ENCODE peak calls at places on chromosomes 7 and 10, in nine cellular contexts. V is body of pancreas, A is stomach, C is thyroid gland, P is heart left ventricle, Z is tibial nerve, I is upper lobe of left lung, H is endothelial cell of umbilical vein, G is Peyer's patch. J is an unnamed sample.
A peak's percentile ranks its signal among the peaks of the same experiment; 100 is the strongest.

GRCh38 chr7:6496842-6497636 is 49.3 kb upstream of the DAGLB start:
- DNase-seq in V (no peak), A (no peak), C (no peak), P (no peak), Z (no peak), I (no peak), H (no peak), G (no peak), J (no peak)

GRCh38 chr7:7971308-7972040 is 2.9 kb downstream of the GLCCI1 start:
- DNase-seq in V (no peak), A (no peak), C (no peak), P (no peak), Z (no peak), I (no peak), H (no peak), G (no peak), J (no peak)

GRCh38 chr7:46360811-46361210 is 439.7 kb upstream of the IGFBP3 start:
- DNase-seq in V (no peak), A (no peak), C (no peak), P (peak; percentile 24), Z (no peak), I (no peak), H (no peak), G (no peak), J (no peak)

GRCh38 chr7:42907316-42907715 is 4.6 kb downstream of the C7orf25 start:
- DNase-seq in V (no peak), A (no peak), C (no peak), P (no peak), Z (no peak), I (no peak), H (no peak), G (no peak), J (no peak)

GRCh38 chr10:100917071-100917470 is 4.3 kb downstream of the SLF2 start:
- DNase-seq in V (no peak), A (no peak), C (no peak), P (no peak), Z (no peak), I (no peak), H (no peak), G (no peak), J (no peak)

GRCh38 chr7:34083440-34083839 is 178.1 kb downstream of the BMPER start:
- DNase-seq in V (no peak), A (no peak), C (no peak), P (no peak), Z (no peak), I (no peak), H (no peak), G (no peak), J (no peak)

GRCh38 chr7:159105845-159106614 is 38.6 kb downstream of the VIPR2 start:
- DNase-seq in V (no peak), A (no peak), C (no peak), P (peak; percentile 22), Z (no peak), I (peak; percentile 43), H (no peak), G (no peak), J (no peak)

GRCh38 chr7:40811666-40812065 is 676.9 kb downstream of the SUGCT start:
- DNase-seq in V (no peak), A (no peak), C (no peak), P (no peak), Z (no peak), I (no peak), H (no peak), G (no peak), J (no peak)

GRCh38 chr10:93435621-93436385 is 46.3 kb downstream of the MYOF start:
- DNase-seq in V (no peak), A (no peak), C (peak; percentile 30), P (no peak), Z (no peak), I (no peak), H (peak; percentile 66), G (no peak), J (no peak)

GRCh38 chr10:75404335-75405200 is 3.0 kb upstream of the ZNF503 start:
- DNase-seq in V (peak; percentile 57), A (peak; percentile 56), C (peak; percentile 90), P (peak; percentile 52), Z (no peak), I (peak; percentile 88), H (no peak), G (no peak), J (no peak)

GRCh38 chr7:20785211-20786048 is 1.3 kb downstream of the SP8 start:
- DNase-seq in V (peak; percentile 20), A (peak; percentile 36), C (peak; percentile 25), P (no peak), Z (no peak), I (peak; percentile 85), H (no peak), G (no peak), J (no peak)

GRCh38 chr10:114767589-114768393 is 53.8 kb upstream of the FHIP2A start:
- DNase-seq in V (peak; percentile 67), A (peak; percentile 65), C (peak; percentile 75), P (peak; percentile 47), Z (no peak), I (peak; percentile 90), H (no peak), G (no peak), J (no peak)

GRCh38 chr7:1692500-1693418 is 22.7 kb downstream of the ELFN1 start:
- DNase-seq in V (peak; percentile 5), A (peak; percentile 3), C (no peak), P (no peak), Z (no peak), I (peak; percentile 44), H (no peak), G (no peak), J (no peak)

GRCh38 chr7:151844080-151844827 is 32.7 kb downstream of the PRKAG2 start:
- DNase-seq in V (no peak), A (no peak), C (no peak), P (no peak), Z (no peak), I (no peak), H (no peak), G (no peak), J (no peak)

GRCh38 chr10:123906884-123907652 is 15.5 kb upstream of the CPXM2 start:
- DNase-seq in V (no peak), A (no peak), C (no peak), P (no peak), Z (no peak), I (peak; percentile 52), H (no peak), G (no peak), J (no peak)

GRCh38 chr10:34713875-34714274 is 101.2 kb downstream of the PARD3 start:
- DNase-seq in V (no peak), A (no peak), C (no peak), P (no peak), Z (no peak), I (no peak), H (no peak), G (no peak), J (no peak)

GRCh38 chr7:79227035-79227434 is 226.4 kb downstream of the MAGI2 start:
- DNase-seq in V (no peak), A (no peak), C (no peak), P (no peak), Z (no peak), I (no peak), H (no peak), G (no peak), J (no peak)

GRCh38 chr7:151851782-151852181 is 25.1 kb downstream of the PRKAG2 start:
- DNase-seq in V (peak; percentile 37), A (peak; percentile 77), C (peak; percentile 73), P (peak; percentile 54), Z (peak; percentile 47), I (no peak), H (no peak), G (no peak), J (no peak)

GRCh38 chr10:110843796-110844616 is 27.7 kb upstream of the PDCD4 start:
- DNase-seq in V (peak; percentile 64), A (no peak), C (no peak), P (no peak), Z (no peak), I (no peak), H (no peak), G (no peak), J (no peak)
- H3K4me1 ChIP-seq in V (peaks cover 98% of the 10 kb centered on the region), A (peaks cover 60% of the 10 kb centered on the region), C (peaks cover 59% of the 10 kb centered on the region), P (peaks cover 15% of the 10 kb centered on the region), Z (peaks cover 37% of the 10 kb centered on the region), I (peaks cover 9% of the 10 kb centered on the region), H (no peaks in the 10 kb centered on the region), G (peaks cover 17% of the 10 kb centered on the region), J (peaks cover 46% of the 10 kb centered on the region)

DNA sequence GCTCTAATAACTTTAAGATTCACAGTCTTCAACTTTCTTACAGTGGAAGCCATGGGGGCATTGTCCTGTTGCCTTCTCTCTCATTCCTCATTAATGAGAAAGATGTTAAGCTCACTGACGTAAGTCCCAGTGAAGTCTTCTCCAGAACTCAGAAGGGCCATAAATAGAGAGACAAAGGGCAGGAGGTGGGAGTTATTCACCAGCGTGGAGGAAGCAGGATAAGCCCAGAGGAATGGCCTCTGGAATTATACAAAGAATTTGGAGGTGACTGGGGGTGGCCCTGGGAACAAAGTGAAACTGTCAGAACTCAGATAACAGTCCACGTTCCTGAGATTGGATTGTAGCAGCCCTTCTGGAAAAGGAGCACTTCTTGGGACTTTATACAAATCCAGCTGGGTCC is 52.4 kb downstream of the SORBS1 start:
- DNase-seq in V (no peak), A (no peak), C (no peak), P (no peak), Z (peak; percentile 11), I (no peak), H (peak; percentile 82), G (no peak), J (no peak)
- TF ChIP-seq POLR2A in V (no peak), A (no peak), C (no peak), P (no peak), Z (no peak), I (no peak), H (no peak), G (no peak), J (no peak)

GRCh38 chr7:18472161-18472483 is 23.4 kb upstream of the HDAC9 start:
- DNase-seq in V (no peak), A (no peak), C (no peak), P (no peak), Z (no peak), I (no peak), H (no peak), G (no peak), J (no peak)

GRCh38 chr7:18471476-18472160 is 23.9 kb upstream of the HDAC9 start:
- DNase-seq in V (no peak), A (no peak), C (no peak), P (no peak), Z (no peak), I (no peak), H (no peak), G (no peak), J (no peak)

GRCh38 chr7:18467011-18467410 is 28.5 kb upstream of the HDAC9 start:
- DNase-seq in V (no peak), A (no peak), C (no peak), P (no peak), Z (no peak), I (no peak), H (no peak), G (no peak), J (no peak)

GRCh38 chr7:18469332-18469731 is 26.2 kb upstream of the HDAC9 start:
- DNase-seq in V (no peak), A (no peak), C (no peak), P (no peak), Z (no peak), I (no peak), H (no peak), G (no peak), J (no peak)

GRCh38 chr7:18468794-18469193 is 26.8 kb upstream of the HDAC9 start:
- DNase-seq in V (no peak), A (no peak), C (no peak), P (no peak), Z (no peak), I (no peak), H (no peak), G (no peak), J (no peak)
- H3K9me3 ChIP-seq in V (no peaks in the 10 kb centered on the region), A (no peaks in the 10 kb centered on the region), C (no peaks in the 10 kb centered on the region), P (no peaks in the 10 kb centered on the region), Z (no peaks in the 10 kb centered on the region), I (no peaks in the 10 kb centered on the region), H (no peaks in the 10 kb centered on the region), G (no peaks in the 10 kb centered on the region), J (no peaks in the 10 kb centered on the region)

GRCh38 chr7:55539380-55539779 is 32.9 kb downstream of the VOPP1 start:
- DNase-seq in V (no peak), A (no peak), C (no peak), P (no peak), Z (no peak), I (no peak), H (no peak), G (no peak), J (no peak)
- H3K4me1 ChIP-seq in V (no peaks in the 10 kb centered on the region), A (peaks cover 9% of the 10 kb centered on the region), C (no peaks in the 10 kb centered on the region), P (peaks cover 15% of the 10 kb centered on the region), Z (peaks cover 29% of the 10 kb centered on the region), I (peaks cover 18% of the 10 kb centered on the region), H (peaks cover 10% of the 10 kb centered on the region), G (no peaks in the 10 kb centered on the region), J (peaks cover 35% of the 10 kb centered on the region)